ENCODE peak calls at places on chromosomes 16 and 17, in ten cellular contexts. One of them, this sample, is unnamed.

GRCh38 chr17:13931752-13932477 is 137.4 kb upstream of the COX10 start:
- DNase-seq in upper lobe of left lung: no peak
- DNase-seq in heart left ventricle: peak; percentile 74
- DNase-seq in esophagus squamous epithelium: peak; percentile 16
- DNase-seq in stomach: peak; percentile 39
- DNase-seq in testis: peak; percentile 34
- DNase-seq in body of pancreas: peak; percentile 13
- DNase-seq in lower leg skin: peak; percentile 72
- DNase-seq in adrenal gland: peak; percentile 51
- DNase-seq in A549: no peak
- DNase-seq in this sample: peak; percentile 72

GRCh38 chr17:73028311-73028755 is 64.2 kb downstream of the SLC39A11 start:
- DNase-seq in body of pancreas: no peak
- DNase-seq in stomach: no peak
- DNase-seq in esophagus squamous epithelium: no peak
- DNase-seq in upper lobe of left lung: no peak
- DNase-seq in heart left ventricle: no peak
- DNase-seq in testis: no peak
- DNase-seq in adrenal gland: no peak
- DNase-seq in lower leg skin: no peak
- DNase-seq in A549: no peak
- DNase-seq in this sample: no peak

GRCh38 chr17:79574108-79574507 is 36.7 kb downstream of the RBFOX3 start:
- DNase-seq in A549: no peak
- DNase-seq in testis: no peak
- DNase-seq in body of pancreas: no peak
- DNase-seq in upper lobe of left lung: no peak
- DNase-seq in esophagus squamous epithelium: no peak
- DNase-seq in stomach: no peak
- DNase-seq in heart left ventricle: no peak
- DNase-seq in adrenal gland: no peak
- DNase-seq in lower leg skin: no peak
- DNase-seq in this sample: no peak

GRCh38 chr17:68641276-68642117 is 40.3 kb upstream of the FAM20A start:
- DNase-seq in heart left ventricle: no peak
- DNase-seq in upper lobe of left lung: no peak
- DNase-seq in stomach: no peak
- DNase-seq in esophagus squamous epithelium: no peak
- DNase-seq in body of pancreas: no peak
- DNase-seq in A549: no peak
- DNase-seq in testis: no peak
- DNase-seq in adrenal gland: no peak
- DNase-seq in lower leg skin: no peak
- DNase-seq in this sample: no peak

GRCh38 chr17:63820963-63821561 is 6.2 kb upstream of the PSMC5 start:
- DNase-seq in lower leg skin: no peak
- DNase-seq in body of pancreas: no peak
- DNase-seq in esophagus squamous epithelium: no peak
- DNase-seq in stomach: no peak
- DNase-seq in upper lobe of left lung: no peak
- DNase-seq in testis: no peak
- DNase-seq in A549: no peak
- DNase-seq in adrenal gland: no peak
- DNase-seq in heart left ventricle: no peak
- DNase-seq in this sample: no peak

GRCh38 chr16:72112906-72113615 is 19.4 kb downstream of the DHX38 start:
- DNase-seq in body of pancreas: no peak
- DNase-seq in A549: no peak
- DNase-seq in lower leg skin: no peak
- DNase-seq in heart left ventricle: no peak
- DNase-seq in stomach: no peak
- DNase-seq in upper lobe of left lung: no peak
- DNase-seq in adrenal gland: peak; percentile 40
- DNase-seq in testis: peak; percentile 8
- DNase-seq in esophagus squamous epithelium: no peak
- DNase-seq in this sample: no peak

GRCh38 chr17:35243459-35244204 is 760 bp downstream of the SLFN5 start:
- DNase-seq in testis: peak; percentile 35
- DNase-seq in esophagus squamous epithelium: no peak
- DNase-seq in lower leg skin: peak; percentile 53
- DNase-seq in stomach: peak; percentile 49
- DNase-seq in A549: peak; percentile 40
- DNase-seq in body of pancreas: peak; percentile 26
- DNase-seq in heart left ventricle: peak; percentile 48
- DNase-seq in upper lobe of left lung: no peak
- DNase-seq in adrenal gland: peak; percentile 79
- DNase-seq in this sample: peak; percentile 79

GRCh38 chr16:1641261-1641660 is 29.1 kb downstream of the CRAMP1 start:
- DNase-seq in heart left ventricle: no peak
- DNase-seq in body of pancreas: no peak
- DNase-seq in upper lobe of left lung: no peak
- DNase-seq in A549: no peak
- DNase-seq in esophagus squamous epithelium: no peak
- DNase-seq in adrenal gland: no peak
- DNase-seq in lower leg skin: no peak
- DNase-seq in stomach: no peak
- DNase-seq in testis: no peak
- DNase-seq in this sample: no peak

DNA sequence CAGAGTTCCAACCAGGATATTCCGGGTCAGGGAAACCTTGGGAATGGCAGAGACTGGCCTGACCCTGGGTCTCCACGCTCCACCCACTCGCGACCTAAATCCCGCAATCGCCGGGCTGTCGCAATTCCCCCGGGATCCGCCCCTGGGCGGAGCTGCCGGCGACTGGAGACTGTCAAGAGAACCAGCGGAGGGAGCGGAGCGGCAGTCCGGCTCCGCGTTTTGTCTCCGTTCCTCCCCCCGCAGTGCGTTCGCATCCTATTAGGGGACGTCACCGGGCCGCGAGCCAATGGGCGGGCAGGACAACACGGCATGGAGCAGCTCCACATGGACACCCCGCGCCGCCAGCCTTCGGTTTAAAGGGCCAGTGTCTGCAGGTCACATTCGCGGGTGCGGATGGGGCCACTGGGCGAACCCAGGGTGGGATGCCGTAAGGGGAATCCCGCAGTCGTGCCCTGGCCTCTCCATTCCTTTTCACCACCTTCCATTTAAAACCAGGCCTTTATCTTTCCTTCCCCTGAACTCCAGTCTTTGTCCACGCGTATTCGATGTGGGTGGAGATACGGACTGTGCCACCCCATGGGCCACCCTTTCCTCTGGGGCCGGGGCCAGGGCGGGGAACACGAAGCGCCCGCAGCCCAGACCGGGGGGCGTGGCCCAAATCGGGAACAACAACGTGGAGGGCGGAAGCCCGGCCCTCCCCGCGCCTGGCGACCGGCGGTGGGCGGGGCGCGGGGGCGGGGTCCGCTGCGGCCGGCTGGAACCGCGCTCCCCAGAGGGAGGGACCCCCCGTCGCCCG is 764 bp upstream of the MNT start:
- DNase-seq in A549: peak; percentile 98
- DNase-seq in stomach: peak; percentile 100
- DNase-seq in adrenal gland: peak; percentile 100
- DNase-seq in testis: peak; percentile 100
- DNase-seq in heart left ventricle: peak; percentile 100
- DNase-seq in body of pancreas: peak; percentile 100
- DNase-seq in lower leg skin: peak; percentile 100
- DNase-seq in upper lobe of left lung: peak; percentile 100
- DNase-seq in esophagus squamous epithelium: peak; percentile 98
- DNase-seq in this sample: peak; percentile 100
- TF ChIP-seq POLR2A in A549: no peak
- TF ChIP-seq POLR2A in stomach: no peak
- TF ChIP-seq POLR2A in adrenal gland: no peak
- TF ChIP-seq POLR2A in testis: no peak
- TF ChIP-seq POLR2A in heart left ventricle: no peak
- TF ChIP-seq POLR2A in body of pancreas: no peak
- TF ChIP-seq POLR2A in lower leg skin: no peak
- TF ChIP-seq POLR2A in upper lobe of left lung: no peak
- TF ChIP-seq POLR2A in esophagus squamous epithelium: no peak
- TF ChIP-seq POLR2A in this sample: peak; percentile 47

GRCh38 chr17:78143214-78144145 is 2.7 kb upstream of the C17orf99 start:
- DNase-seq in heart left ventricle: no peak
- DNase-seq in upper lobe of left lung: no peak
- DNase-seq in body of pancreas: peak; percentile 17
- DNase-seq in adrenal gland: no peak
- DNase-seq in esophagus squamous epithelium: no peak
- DNase-seq in stomach: no peak
- DNase-seq in testis: no peak
- DNase-seq in A549: no peak
- DNase-seq in lower leg skin: no peak
- DNase-seq in this sample: no peak

GRCh38 chr17:78140169-78141051 is 5.8 kb upstream of the C17orf99 start:
- DNase-seq in heart left ventricle: peak; percentile 83
- DNase-seq in body of pancreas: peak; percentile 95
- DNase-seq in esophagus squamous epithelium: peak; percentile 86
- DNase-seq in lower leg skin: peak; percentile 97
- DNase-seq in upper lobe of left lung: peak; percentile 97
- DNase-seq in stomach: peak; percentile 96
- DNase-seq in A549: peak; percentile 90
- DNase-seq in adrenal gland: peak; percentile 88
- DNase-seq in testis: peak; percentile 89
- DNase-seq in this sample: peak; percentile 97

GRCh38 chr17:78144146-78144719 is 2.0 kb upstream of the C17orf99 start:
- DNase-seq in stomach: peak; percentile 90
- DNase-seq in testis: peak; percentile 86
- DNase-seq in esophagus squamous epithelium: no peak
- DNase-seq in adrenal gland: peak; percentile 95
- DNase-seq in body of pancreas: peak; percentile 87
- DNase-seq in A549: no peak
- DNase-seq in lower leg skin: peak; percentile 71
- DNase-seq in upper lobe of left lung: peak; percentile 94
- DNase-seq in heart left ventricle: peak; percentile 89
- DNase-seq in this sample: peak; percentile 86

GRCh38 chr17:78142113-78142861 is 3.9 kb upstream of the C17orf99 start:
- DNase-seq in A549: peak; percentile 85
- DNase-seq in lower leg skin: peak; percentile 67
- DNase-seq in stomach: peak; percentile 79
- DNase-seq in body of pancreas: peak; percentile 63
- DNase-seq in upper lobe of left lung: no peak
- DNase-seq in adrenal gland: peak; percentile 56
- DNase-seq in esophagus squamous epithelium: no peak
- DNase-seq in testis: no peak
- DNase-seq in heart left ventricle: no peak
- DNase-seq in this sample: peak; percentile 82

GRCh38 chr17:78141437-78142112 is 4.6 kb upstream of the C17orf99 start:
- DNase-seq in body of pancreas: no peak
- DNase-seq in lower leg skin: no peak
- DNase-seq in testis: no peak
- DNase-seq in heart left ventricle: no peak
- DNase-seq in A549: no peak
- DNase-seq in stomach: no peak
- DNase-seq in upper lobe of left lung: peak; percentile 83
- DNase-seq in esophagus squamous epithelium: no peak
- DNase-seq in adrenal gland: no peak
- DNase-seq in this sample: no peak
- TF ChIP-seq POLR2A in body of pancreas: no peak
- TF ChIP-seq POLR2A in lower leg skin: no peak
- TF ChIP-seq POLR2A in testis: no peak
- TF ChIP-seq POLR2A in heart left ventricle: no peak
- TF ChIP-seq POLR2A in A549: no peak
- TF ChIP-seq POLR2A in stomach: no peak
- TF ChIP-seq POLR2A in upper lobe of left lung: no peak
- TF ChIP-seq POLR2A in esophagus squamous epithelium: no peak
- TF ChIP-seq POLR2A in adrenal gland: no peak
- TF ChIP-seq POLR2A in this sample: no peak

GRCh38 chr17:29140631-29141483 is 39.3 kb downstream of the MYO18A start:
- DNase-seq in adrenal gland: no peak
- DNase-seq in esophagus squamous epithelium: no peak
- DNase-seq in A549: no peak
- DNase-seq in heart left ventricle: peak; percentile 55
- DNase-seq in body of pancreas: no peak
- DNase-seq in lower leg skin: no peak
- DNase-seq in testis: peak; percentile 49
- DNase-seq in stomach: no peak
- DNase-seq in upper lobe of left lung: no peak
- DNase-seq in this sample: peak; percentile 73

GRCh38 chr17:29141484-29141835 is 38.7 kb downstream of the MYO18A start:
- DNase-seq in A549: no peak
- DNase-seq in esophagus squamous epithelium: no peak
- DNase-seq in adrenal gland: no peak
- DNase-seq in lower leg skin: no peak
- DNase-seq in body of pancreas: no peak
- DNase-seq in testis: no peak
- DNase-seq in stomach: no peak
- DNase-seq in upper lobe of left lung: no peak
- DNase-seq in heart left ventricle: no peak
- DNase-seq in this sample: peak; percentile 27

GRCh38 chr17:29138184-29138955 is 41.8 kb downstream of the MYO18A start:
- DNase-seq in upper lobe of left lung: no peak
- DNase-seq in adrenal gland: no peak
- DNase-seq in lower leg skin: no peak
- DNase-seq in stomach: no peak
- DNase-seq in A549: no peak
- DNase-seq in testis: no peak
- DNase-seq in heart left ventricle: no peak
- DNase-seq in body of pancreas: no peak
- DNase-seq in esophagus squamous epithelium: no peak
- DNase-seq in this sample: peak; percentile 58

GRCh38 chr17:29138991-29139682 is 41.1 kb downstream of the MYO18A start:
- DNase-seq in adrenal gland: peak; percentile 66
- DNase-seq in testis: peak; percentile 70
- DNase-seq in stomach: peak; percentile 46
- DNase-seq in upper lobe of left lung: peak; percentile 75
- DNase-seq in heart left ventricle: peak; percentile 72
- DNase-seq in body of pancreas: no peak
- DNase-seq in esophagus squamous epithelium: no peak
- DNase-seq in lower leg skin: no peak
- DNase-seq in A549: no peak
- DNase-seq in this sample: peak; percentile 55

DNA sequence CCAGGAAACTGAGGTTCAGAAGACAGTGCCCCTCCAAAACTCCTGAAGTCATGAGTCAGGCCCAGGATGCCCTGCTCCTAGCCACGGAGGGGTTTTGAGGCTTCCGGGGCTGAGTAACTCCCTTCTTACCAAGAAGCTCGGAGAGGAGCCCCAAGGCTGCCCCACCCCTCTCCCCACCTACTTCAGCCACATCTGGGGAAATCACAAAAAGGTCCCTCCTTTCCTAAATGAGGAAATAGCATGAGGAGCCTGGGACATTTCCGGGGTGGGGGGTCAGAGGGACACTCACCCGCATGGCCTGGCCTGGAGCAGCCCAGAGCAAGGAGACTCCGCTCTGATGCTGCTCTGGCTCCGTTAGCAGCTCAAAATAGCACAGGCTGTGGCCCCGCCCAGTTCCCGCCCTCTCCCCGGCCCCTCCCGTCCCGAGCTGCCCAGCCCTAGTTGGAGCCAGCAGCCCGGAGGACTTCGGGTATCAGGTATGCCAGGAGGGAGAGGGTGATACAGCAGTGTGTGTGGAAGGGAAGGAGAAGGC is 40.1 kb downstream of the MYO18A start:
- DNase-seq in heart left ventricle: peak; percentile 91
- DNase-seq in esophagus squamous epithelium: no peak
- DNase-seq in adrenal gland: peak; percentile 91
- DNase-seq in stomach: peak; percentile 88
- DNase-seq in A549: no peak
- DNase-seq in lower leg skin: peak; percentile 76
- DNase-seq in testis: peak; percentile 91
- DNase-seq in body of pancreas: peak; percentile 81
- DNase-seq in upper lobe of left lung: peak; percentile 94
- DNase-seq in this sample: peak; percentile 86
- TF ChIP-seq POLR2A in heart left ventricle: peak; percentile 88
- TF ChIP-seq POLR2A in esophagus squamous epithelium: no peak
- TF ChIP-seq POLR2A in adrenal gland: peak; percentile 66
- TF ChIP-seq POLR2A in stomach: no peak
- TF ChIP-seq POLR2A in A549: no peak
- TF ChIP-seq POLR2A in lower leg skin: no peak
- TF ChIP-seq POLR2A in testis: no peak
- TF ChIP-seq POLR2A in body of pancreas: no peak
- TF ChIP-seq POLR2A in upper lobe of left lung: no peak
- TF ChIP-seq POLR2A in this sample: peak; percentile 27

GRCh38 chr17:40093580-40094201 is 6.7 kb downstream of the NR1D1 start:
- DNase-seq in esophagus squamous epithelium: no peak
- DNase-seq in lower leg skin: peak; percentile 38
- DNase-seq in A549: no peak
- DNase-seq in heart left ventricle: peak; percentile 62
- DNase-seq in testis: no peak
- DNase-seq in stomach: no peak
- DNase-seq in body of pancreas: no peak
- DNase-seq in upper lobe of left lung: no peak
- DNase-seq in adrenal gland: peak; percentile 51
- DNase-seq in this sample: no peak
- TF ChIP-seq POLR2A in esophagus squamous epithelium: no peak
- TF ChIP-seq POLR2A in lower leg skin: no peak
- TF ChIP-seq POLR2A in A549: no peak
- TF ChIP-seq POLR2A in heart left ventricle: no peak
- TF ChIP-seq POLR2A in testis: no peak
- TF ChIP-seq POLR2A in stomach: no peak
- TF ChIP-seq POLR2A in body of pancreas: no peak
- TF ChIP-seq POLR2A in upper lobe of left lung: no peak
- TF ChIP-seq POLR2A in adrenal gland: peak; percentile 14
- TF ChIP-seq POLR2A in this sample: no peak

This sample was measured in Peyer's patch.